ENCODE peak calls at places on chromosomes 1 and 21, in four cellular contexts. X is HEK293T, S is glutamatergic neuron, J is LoVo. U is an unnamed sample.

GRCh38 chr1:31792116-31792515 is 23.7 kb downstream of the SPOCD1 start:
- DNase-seq in X (no peak), S (peak; percentile 5), J (no peak), U (peak; percentile 31)

GRCh38 chr1:152940614-152941013 is 6.4 kb upstream of the SPRR5 start:
- DNase-seq in X (no peak), S (no peak), J (no peak), U (no peak)

GRCh38 chr1:37919277-37919676 is 27.6 kb downstream of the INPP5B start:
- DNase-seq in X (peak; percentile 43), S (peak; percentile 27), J (no peak), U (no peak)

GRCh38 chr1:150813028-150813707 is 5.1 kb upstream of the CTSK start:
- DNase-seq in X (peak; percentile 74), S (peak; percentile 65), J (peak; percentile 44), U (peak; percentile 58)

GRCh38 chr1:162530318-162530984 is 31.1 kb upstream of the UAP1 start:
- DNase-seq in X (no peak), S (no peak), J (no peak), U (no peak)

GRCh38 chr1:47848985-47849610 is 148.1 kb downstream of the TRABD2B start:
- DNase-seq in X (no peak), S (no peak), J (no peak), U (no peak)

GRCh38 chr1:150808134-150808533 is at the start of gene CTSK:
- DNase-seq in X (no peak), S (no peak), J (no peak), U (no peak)

GRCh38 chr1:192550922-192551534 is 24.5 kb upstream of the RGS1 start:
- DNase-seq in X (no peak), S (no peak), J (no peak), U (no peak)

GRCh38 chr1:3453891-3454810 is at the start of gene ARHGEF16:
- DNase-seq in X (peak; percentile 79), S (peak; percentile 72), J (peak; percentile 87), U (peak; percentile 88)

GRCh38 chr1:62882705-62883104 is 98.8 kb downstream of the ATG4C start:
- DNase-seq in X (no peak), S (no peak), J (no peak), U (no peak)

GRCh38 chr1:2115008-2115921 is 65.1 kb downstream of the PRKCZ start:
- DNase-seq in X (no peak), S (peak; percentile 14), J (no peak), U (no peak)

GRCh38 chr21:17802568-17802967 is 16.6 kb downstream of the C21orf91 start:
- DNase-seq in X (no peak), S (no peak), J (no peak), U (no peak)

GRCh38 chr21:38083534-38083933 is 167.3 kb upstream of the KCNJ6 start:
- DNase-seq in X (no peak), S (no peak), J (no peak), U (no peak)

GRCh38 chr1:44719318-44719717 is 11.7 kb downstream of the RNU5D-1 start:
- DNase-seq in X (no peak), S (no peak), J (no peak), U (no peak)

GRCh38 chr1:244053831-244054230 is 2.7 kb downstream of the ZBTB18 start:
- DNase-seq in X (no peak), S (no peak), J (no peak), U (no peak)

GRCh38 chr21:28298251-28298672 is 694.4 kb downstream of the LTN1 start:
- DNase-seq in X (no peak), S (no peak), J (no peak), U (no peak)

GRCh38 chr1:184805667-184806295 is 51.1 kb upstream of the EDEM3 start:
- DNase-seq in X (peak; percentile 92), S (peak; percentile 89), J (peak; percentile 76), U (peak; percentile 87)

GRCh38 chr1:207314836-207315235 is 6.6 kb upstream of the CD55 start:
- DNase-seq in X (no peak), S (no peak), J (no peak), U (no peak)

GRCh38 chr1:60857851-60858250 is 224.5 kb upstream of the NFIA start:
- DNase-seq in X (no peak), S (no peak), J (no peak), U (no peak)

GRCh38 chr1:206048582-206048981 is 4.4 kb upstream of the RHEX start:
- DNase-seq in X (no peak), S (no peak), J (peak; percentile 91), U (no peak)

GRCh38 chr21:38471766-38472165 is 26.5 kb downstream of the ERG start:
- DNase-seq in X (no peak), S (no peak), J (no peak), U (no peak)

GRCh38 chr1:100279358-100279923 is 13.4 kb downstream of the RTCA start:
- DNase-seq in X (no peak), S (no peak), J (no peak), U (no peak)

GRCh38 chr1:232743999-232744398 is 61.2 kb upstream of the MAP10 start:
- DNase-seq in X (no peak), S (no peak), J (no peak), U (no peak)

GRCh38 chr21:41365377-41366107 is 3.7 kb downstream of the MX2 start:
- DNase-seq in X (no peak), S (no peak), J (no peak), U (no peak)

GRCh38 chr1:48469616-48470500 is 2.1 kb downstream of the SPATA6 start:
- DNase-seq in X (no peak), S (no peak), J (no peak), U (no peak)

GRCh38 chr1:13700521-13701273 is 709 bp downstream of the PRDM2 start:
- DNase-seq in X (peak; percentile 53), S (peak; percentile 35), J (no peak), U (no peak)

U was measured in ecto neural progenitor cell.